ENCODE peak calls at places on chromosomes 12 and 14, in ten cellular contexts. X, Q, S, T, O, P, U, R, D and Y are unnamed samples.

GRCh38 chr12:52243774-52244614 is 11.0 kb downstream of the KRT7 start:
- DNase-seq in X (peak; percentile 90), Q (peak; percentile 92), S (peak; percentile 94), T (peak; percentile 81), O (no peak), P (peak; percentile 93), U (no peak), R (peak; percentile 87), D (no peak), Y (peak; percentile 89)

GRCh38 chr12:84362552-84362897 is 550.1 kb downstream of the SLC6A15 start:
- DNase-seq in X (no peak), Q (no peak), S (peak; percentile 49), T (peak; percentile 53), O (no peak), P (no peak), U (no peak), R (no peak), D (no peak), Y (no peak)

GRCh38 chr12:46664771-46665287 is 161.0 kb downstream of the SLC38A4 start:
- DNase-seq in X (peak; percentile 95), Q (no peak), S (no peak), T (no peak), O (no peak), P (peak; percentile 86), U (peak; percentile 72), R (no peak), D (no peak), Y (peak; percentile 96)

GRCh38 chr14:54253195-54253947 is 143.4 kb upstream of the CDKN3 start:
- DNase-seq in X (peak; percentile 63), Q (no peak), S (no peak), T (no peak), O (no peak), P (peak; percentile 85), U (peak; percentile 91), R (no peak), D (no peak), Y (peak; percentile 94)

GRCh38 chr12:10582704-10583103 is 30.7 kb downstream of the MAGOHB start:
- DNase-seq in X (no peak), Q (no peak), S (no peak), T (no peak), O (no peak), P (no peak), U (no peak), R (no peak), D (no peak), Y (no peak)

GRCh38 chr14:99234366-99234765 is 37.6 kb downstream of the BCL11B start:
- DNase-seq in X (no peak), Q (no peak), S (no peak), T (no peak), O (no peak), P (no peak), U (no peak), R (no peak), D (no peak), Y (no peak)

GRCh38 chr14:91872011-91872476 is 4.7 kb upstream of the TC2N start:
- DNase-seq in X (peak; percentile 29), Q (no peak), S (peak; percentile 91), T (no peak), O (no peak), P (peak; percentile 51), U (no peak), R (peak; percentile 73), D (no peak), Y (peak; percentile 78)

GRCh38 chr12:77232045-77232444 is 166.7 kb upstream of the E2F7 start:
- DNase-seq in X (peak; percentile 82), Q (no peak), S (no peak), T (no peak), O (no peak), P (peak; percentile 94), U (no peak), R (no peak), D (no peak), Y (peak; percentile 92)

GRCh38 chr12:26156201-26156871 is 31.5 kb upstream of the BHLHE41 start:
- DNase-seq in X (no peak), Q (no peak), S (no peak), T (no peak), O (no peak), P (no peak), U (no peak), R (no peak), D (no peak), Y (no peak)

GRCh38 chr12:26701604-26702215 is 131.3 kb downstream of the ITPR2 start:
- DNase-seq in X (peak; percentile 79), Q (no peak), S (no peak), T (no peak), O (peak; percentile 64), P (peak; percentile 76), U (peak; percentile 28), R (no peak), D (peak; percentile 74), Y (peak; percentile 73)

GRCh38 chr12:5248230-5248629 is 183.7 kb upstream of the NTF3 start:
- DNase-seq in X (no peak), Q (no peak), S (no peak), T (no peak), O (no peak), P (no peak), U (no peak), R (no peak), D (no peak), Y (no peak)

GRCh38 chr14:50319721-50320120 is 7.6 kb downstream of the DMAC2L start:
- DNase-seq in X (peak; percentile 31), Q (no peak), S (no peak), T (no peak), O (no peak), P (no peak), U (no peak), R (no peak), D (no peak), Y (peak; percentile 54)

GRCh38 chr12:53795927-53796326 is 44.1 kb upstream of the CISTR start:
- DNase-seq in X (no peak), Q (no peak), S (no peak), T (no peak), O (no peak), P (no peak), U (no peak), R (no peak), D (no peak), Y (no peak)

GRCh38 chr12:97639702-97640101 is 177.1 kb downstream of the RMST start:
- DNase-seq in X (no peak), Q (no peak), S (no peak), T (no peak), O (no peak), P (no peak), U (no peak), R (no peak), D (peak; percentile 17), Y (peak; percentile 7)

GRCh38 chr12:51162217-51162616 is 10.7 kb downstream of the TFCP2 start:
- DNase-seq in X (no peak), Q (no peak), S (no peak), T (no peak), O (no peak), P (no peak), U (no peak), R (no peak), D (no peak), Y (no peak)

GRCh38 chr14:76948213-76948947 is 80.1 kb downstream of the IRF2BPL start:
- DNase-seq in X (no peak), Q (no peak), S (no peak), T (no peak), O (no peak), P (no peak), U (no peak), R (peak; percentile 59), D (no peak), Y (no peak)

GRCh38 chr12:114025935-114026334 is 59.8 kb upstream of the RBM19 start:
- DNase-seq in X (no peak), Q (no peak), S (no peak), T (peak; percentile 69), O (peak; percentile 96), P (no peak), U (no peak), R (no peak), D (no peak), Y (no peak)

GRCh38 chr12:6469092-6469491 is 1.4 kb downstream of the VAMP1 start:
- DNase-seq in X (no peak), Q (no peak), S (no peak), T (no peak), O (no peak), P (no peak), U (no peak), R (no peak), D (no peak), Y (no peak)
- H3K4me3 ChIP-seq in X (peak overlapping the region; percentile 82), Q (peak overlapping the region; percentile 53), S (peak overlapping the region; percentile 75), T (peak overlapping the region; percentile 72), O (no peak overlapping the region), P (peak overlapping the region; percentile 79), U (no peak overlapping the region), R (peak overlapping the region; percentile 87), D (peak overlapping the region; percentile 98), Y (peak overlapping the region; percentile 81)

DNA sequence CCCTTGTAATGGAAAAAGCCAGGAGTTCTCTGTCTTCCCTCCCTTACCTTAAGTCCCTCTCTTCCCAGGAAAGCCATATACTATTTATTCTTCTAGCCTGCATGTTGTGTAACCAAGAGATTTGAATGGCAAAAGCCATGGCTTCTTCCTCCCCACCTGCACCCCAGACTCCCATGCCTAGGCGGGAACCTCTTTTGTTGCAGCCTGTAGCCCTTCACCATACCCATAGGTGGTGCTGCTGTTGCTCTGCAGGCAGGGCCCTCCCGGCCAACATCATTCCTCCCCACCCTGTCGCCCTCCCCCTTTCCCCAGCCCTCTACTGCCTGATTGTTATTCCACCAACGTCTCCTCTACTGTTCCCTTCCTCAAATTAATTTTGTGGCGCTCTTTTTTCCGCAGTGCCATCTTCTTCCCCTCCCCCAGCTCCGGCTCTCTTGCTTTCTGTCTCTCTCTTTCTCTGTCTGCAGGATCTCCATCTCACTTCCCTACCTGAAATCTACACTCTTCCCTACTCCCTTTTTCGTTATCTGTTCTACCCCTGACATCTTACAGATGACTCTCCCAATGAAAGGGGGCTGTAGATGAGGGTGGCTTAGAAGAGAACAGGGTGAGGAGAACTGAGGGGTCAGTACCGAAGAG is 13.8 kb downstream of the NGDN start:
- DNase-seq in X (peak; percentile 9), Q (no peak), S (no peak), T (no peak), O (peak; percentile 64), P (no peak), U (no peak), R (no peak), D (peak; percentile 93), Y (peak; percentile 11)
- TF ChIP-seq CTCF in X (peak; percentile 34), Q (no peak), S (no peak), T (no peak), O (peak; percentile 56), P (peak; percentile 34), U (peak; percentile 57), R (no peak), D (peak; percentile 79), Y (peak; percentile 44)

DNA sequence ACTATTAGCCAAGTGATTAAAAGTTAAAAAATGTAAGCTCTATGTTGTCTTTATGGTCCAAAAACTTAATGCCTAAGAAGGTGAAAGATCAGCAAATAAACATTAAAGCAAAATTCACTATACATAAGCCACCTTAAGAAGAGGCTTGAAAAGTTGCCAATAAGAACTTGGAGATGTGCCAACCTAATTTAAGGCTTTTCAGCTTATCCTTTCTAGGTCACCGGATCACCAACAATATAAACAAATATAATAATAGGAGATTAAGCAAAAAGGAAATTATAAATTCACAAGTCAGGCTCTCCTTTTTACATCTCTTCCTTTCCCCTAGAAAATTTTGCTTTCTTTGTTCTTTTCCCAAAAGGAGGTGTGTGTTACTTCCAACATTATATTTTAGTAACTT is 30.9 kb downstream of the SLC2A3 start:
- DNase-seq in X (peak; percentile 48), Q (no peak), S (no peak), T (no peak), O (no peak), P (peak; percentile 42), U (no peak), R (no peak), D (no peak), Y (peak; percentile 31)
- H3K4me3 ChIP-seq in X (no peak overlapping the region), Q (no peak overlapping the region), S (no peak overlapping the region), T (no peak overlapping the region), O (no peak overlapping the region), P (no peak overlapping the region), U (no peak overlapping the region), R (no peak overlapping the region), D (peak overlapping the region; percentile 29), Y (no peak overlapping the region)

GRCh38 chr14:23321572-23322547 is 603 bp downstream of the PABPN1 start:
- DNase-seq in X (peak; percentile 41), Q (peak; percentile 83), S (peak; percentile 81), T (peak; percentile 79), O (peak; percentile 67), P (peak; percentile 46), U (no peak), R (no peak), D (peak; percentile 58), Y (peak; percentile 58)
- TF ChIP-seq CTCF in X (no peak), Q (no peak), S (no peak), T (no peak), O (no peak), P (no peak), U (no peak), R (no peak), D (no peak), Y (no peak)